ENCODE peak calls at places on chromosomes 13 and 19, in six cellular contexts. P is PC-3; A is upper lobe of right lung; S is left ventricle myocardium inferior; X is CD8-positive, alpha-beta memory T cell; O is epithelial cell of esophagus. I is an unnamed sample.

GRCh38 chr19:45152504-45153338 is 8.1 kb downstream of the NKPD1 start:
- DNase-seq in P (no peak), A (peak), X (peak), O (peak), S (peak), I (no peak)

GRCh38 chr19:11173516-11174155 is 18.1 kb upstream of the SPC24 start:
- DNase-seq in P (no peak), X (no peak), S (no peak), O (no peak), A (no peak), I (no peak)

GRCh38 chr13:21684576-21684975 is 13.7 kb downstream of the FGF9 start:
- DNase-seq in X (no peak), S (no peak), A (no peak), O (no peak), P (no peak), I (no peak)

GRCh38 chr19:35533822-35534521 is 716 bp downstream of the GAPDHS start:
- DNase-seq in A (peak), S (no peak), X (no peak), P (no peak), O (peak), I (no peak)

GRCh38 chr13:46871557-46871956 is 25.3 kb downstream of the HTR2A start:
- DNase-seq in A (no peak), O (no peak), X (no peak), P (no peak), S (no peak), I (no peak)

GRCh38 chr19:30046522-30046921 is 104.5 kb downstream of the URI1 start:
- DNase-seq in A (no peak), O (no peak), X (no peak), P (peak), S (no peak), I (no peak)

GRCh38 chr19:16886305-16886880 is 2.4 kb upstream of the F2RL3 start:
- DNase-seq in S (peak), P (peak), O (peak), X (no peak), A (peak), I (no peak)

GRCh38 chr13:23983671-23984070 is 86.4 kb upstream of the C1QTNF9B start:
- DNase-seq in P (no peak), A (no peak), X (no peak), O (no peak), S (no peak), I (no peak)

GRCh38 chr19:32580353-32580900 is 563 bp upstream of the PDCD5 start:
- DNase-seq in S (peak), X (no peak), A (no peak), P (no peak), O (no peak), I (no peak)

GRCh38 chr13:22744688-22745452 is 435.9 kb upstream of the SGCG start:
- DNase-seq in A (no peak), S (no peak), X (no peak), O (no peak), P (no peak), I (no peak)

GRCh38 chr19:45323671-45324081 is 1.0 kb upstream of the CKM start:
- DNase-seq in X (no peak), P (no peak), S (peak), O (no peak), A (no peak), I (no peak)

GRCh38 chr13:19860884-19861655 is 2.4 kb downstream of the ZMYM5 start:
- DNase-seq in O (peak), S (no peak), X (no peak), A (no peak), P (peak), I (no peak)

GRCh38 chr13:30408319-30409101 is 13.8 kb upstream of the UBE2L5 start:
- DNase-seq in P (peak), A (peak), S (peak), X (peak), O (peak), I (peak)

GRCh38 chr13:106500450-106500849 is 35.0 kb downstream of the EFNB2 start:
- DNase-seq in P (no peak), X (no peak), A (no peak), O (no peak), S (no peak), I (no peak)

GRCh38 chr13:79392882-79393563 is 13.0 kb downstream of the RBM26 start:
- DNase-seq in X (no peak), S (no peak), P (peak), O (peak), A (no peak), I (no peak)

GRCh38 chr19:12885749-12886706 is 973 bp downstream of the KLF1 start:
- DNase-seq in P (no peak), X (no peak), A (no peak), S (no peak), O (no peak), I (no peak)

GRCh38 chr19:12884202-12884601 is 2.8 kb downstream of the KLF1 start:
- DNase-seq in S (no peak), P (no peak), O (no peak), A (no peak), X (no peak), I (no peak)

GRCh38 chr19:12884926-12885748 is 1.9 kb downstream of the KLF1 start:
- DNase-seq in S (peak), X (peak), O (peak), A (peak), P (peak), I (peak)

GRCh38 chr19:12884627-12884925 is 2.4 kb downstream of the KLF1 start:
- DNase-seq in A (no peak), O (no peak), P (no peak), X (no peak), S (no peak), I (no peak)

GRCh38 chr19:12886943-12887747 is at the start of gene KLF1:
- DNase-seq in X (no peak), O (no peak), A (no peak), P (no peak), S (no peak), I (no peak)
- H3K4me3 ChIP-seq in X (peak), O (no peak), A (peak), P (no peak), S (peak), I (no peak)

DNA sequence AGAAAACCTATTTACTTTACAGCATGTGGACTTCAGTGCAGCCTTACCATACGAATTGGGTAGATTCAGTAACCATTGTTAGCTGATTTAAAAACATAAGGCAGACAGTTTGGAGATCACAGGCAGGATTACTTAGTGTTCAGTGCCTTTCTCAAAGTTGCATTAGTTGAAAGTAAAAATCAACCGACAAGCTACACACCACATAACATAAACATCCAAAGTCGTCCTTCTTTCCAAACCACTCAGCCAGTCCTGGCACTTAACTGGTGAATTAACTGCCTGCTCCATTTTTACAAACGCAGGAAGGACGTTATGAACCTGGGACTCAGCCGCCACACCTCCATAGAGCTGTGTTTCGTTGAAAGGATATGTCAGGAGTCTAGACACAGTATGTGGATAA is 91.4 kb downstream of the COL4A1 start:
- DNase-seq in O (no peak), A (no peak), P (no peak), X (no peak), S (no peak), I (no peak)
- H3K4me3 ChIP-seq in O (no peak), A (no peak), P (no peak), X (no peak), S (no peak), I (no peak)

GRCh38 chr19:13984875-13985741 is 21.0 kb downstream of the RFX1 start:
- DNase-seq in S (no peak), P (no peak), A (peak), O (no peak), X (no peak), I (no peak)

GRCh38 chr19:13987101-13987890 is 18.8 kb downstream of the RFX1 start:
- DNase-seq in A (peak), O (no peak), X (no peak), P (no peak), S (peak), I (no peak)

GRCh38 chr19:13984186-13984585 is 21.9 kb downstream of the RFX1 start:
- DNase-seq in O (no peak), P (no peak), S (no peak), X (no peak), A (no peak), I (no peak)

GRCh38 chr19:13985771-13986347 is 20.3 kb downstream of the RFX1 start:
- DNase-seq in S (no peak), A (no peak), P (no peak), O (no peak), X (no peak), I (no peak)

GRCh38 chr19:13986348-13986904 is 19.7 kb downstream of the RFX1 start:
- DNase-seq in P (no peak), X (peak), A (peak), S (peak), O (no peak), I (peak)
- H3K4me3 ChIP-seq in P (no peak), X (peak), A (peak), S (peak), O (no peak), I (peak)

DNA sequence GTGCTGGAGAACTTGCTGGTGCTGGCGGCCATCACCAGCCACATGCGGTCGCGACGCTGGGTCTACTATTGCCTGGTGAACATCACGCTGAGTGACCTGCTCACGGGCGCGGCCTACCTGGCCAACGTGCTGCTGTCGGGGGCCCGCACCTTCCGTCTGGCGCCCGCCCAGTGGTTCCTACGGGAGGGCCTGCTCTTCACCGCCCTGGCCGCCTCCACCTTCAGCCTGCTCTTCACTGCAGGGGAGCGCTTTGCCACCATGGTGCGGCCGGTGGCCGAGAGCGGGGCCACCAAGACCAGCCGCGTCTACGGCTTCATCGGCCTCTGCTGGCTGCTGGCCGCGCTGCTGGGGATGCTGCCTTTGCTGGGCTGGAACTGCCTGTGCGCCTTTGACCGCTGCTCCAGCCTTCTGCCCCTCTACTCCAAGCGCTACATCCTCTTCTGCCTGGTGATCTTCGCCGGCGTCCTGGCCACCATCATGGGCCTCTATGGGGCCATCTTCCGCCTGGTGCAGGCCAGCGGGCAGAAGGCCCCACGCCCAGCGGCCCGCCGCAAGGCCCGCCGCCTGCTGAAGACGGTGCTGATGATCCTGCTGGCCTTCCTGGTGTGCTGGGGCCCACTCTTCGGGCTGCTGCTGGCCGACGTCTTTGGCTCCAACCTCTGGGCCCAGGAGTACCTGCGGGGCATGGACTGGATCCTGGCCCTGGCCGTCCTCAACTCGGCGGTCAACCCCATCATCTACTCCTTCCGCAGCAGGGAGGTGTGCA is 587 bp downstream of the S1PR4 start:
- DNase-seq in X (no peak), P (no peak), O (no peak), A (peak), S (no peak), I (no peak)
- H3K4me3 ChIP-seq in X (peak), P (no peak), O (no peak), A (peak), S (peak), I (peak)

GRCh38 chr19:38618590-38619360 is at the start of gene EIF3K:
- DNase-seq in O (peak), S (peak), A (peak), X (peak), P (peak), I (peak)

GRCh38 chr19:38617764-38618589 is at the start of gene MAP4K1:
- DNase-seq in A (peak), O (peak), P (no peak), S (peak), X (peak), I (peak)

GRCh38 chr19:38616265-38616664 is 1.5 kb downstream of the MAP4K1 start:
- DNase-seq in A (no peak), X (no peak), P (no peak), S (no peak), O (no peak), I (no peak)

GRCh38 chr19:38617283-38617763 is 430 bp downstream of the MAP4K1 start:
- DNase-seq in A (no peak), S (no peak), P (no peak), X (no peak), O (no peak), I (no peak)

GRCh38 chr19:38619361-38620174 is 580 bp downstream of the EIF3K start:
- DNase-seq in P (no peak), O (no peak), X (no peak), A (no peak), S (no peak), I (no peak)
- H3K4me3 ChIP-seq in P (peak), O (peak), X (peak), A (peak), S (peak), I (peak)